ENCODE peak calls at places on chromosomes 5 and 9, in five cellular contexts. One of them, this sample, is unnamed.

GRCh38 chr9:16870606-16871357 is at the start of gene BNC2:
- DNase-seq in HT1080: peak; percentile 61
- DNase-seq in T-helper 1 cell: no peak
- DNase-seq in osteocyte: peak; percentile 89
- DNase-seq in germinal center: peak; percentile 27
- DNase-seq in this sample: no peak

GRCh38 chr5:43396762-43397304 is 15.4 kb downstream of the CCL28 start:
- DNase-seq in HT1080: no peak
- DNase-seq in germinal center: peak; percentile 77
- DNase-seq in osteocyte: no peak
- DNase-seq in T-helper 1 cell: peak; percentile 79
- DNase-seq in this sample: peak; percentile 28

GRCh38 chr5:150636391-150637244 is 3.8 kb upstream of the SYNPO start:
- DNase-seq in germinal center: no peak
- DNase-seq in osteocyte: no peak
- DNase-seq in HT1080: peak; percentile 78
- DNase-seq in T-helper 1 cell: no peak
- DNase-seq in this sample: no peak

GRCh38 chr9:131733601-131734061 is 6.2 kb downstream of the RAPGEF1 start:
- DNase-seq in HT1080: peak; percentile 97
- DNase-seq in osteocyte: no peak
- DNase-seq in T-helper 1 cell: peak; percentile 66
- DNase-seq in germinal center: peak; percentile 46
- DNase-seq in this sample: peak; percentile 40

GRCh38 chr9:134040176-134040565 is 14.9 kb downstream of the BRD3OS start:
- DNase-seq in germinal center: no peak
- DNase-seq in osteocyte: no peak
- DNase-seq in HT1080: no peak
- DNase-seq in T-helper 1 cell: no peak
- DNase-seq in this sample: no peak

GRCh38 chr9:137373611-137373980 is 49.4 kb downstream of the EXD3 start:
- DNase-seq in T-helper 1 cell: no peak
- DNase-seq in germinal center: no peak
- DNase-seq in osteocyte: no peak
- DNase-seq in HT1080: no peak
- DNase-seq in this sample: no peak

GRCh38 chr5:147887026-147887627 is 8.6 kb downstream of the SCGB3A2 start:
- DNase-seq in T-helper 1 cell: no peak
- DNase-seq in osteocyte: no peak
- DNase-seq in HT1080: peak; percentile 42
- DNase-seq in germinal center: no peak
- DNase-seq in this sample: no peak

GRCh38 chr5:58335518-58335917 is 124.4 kb downstream of the PLK2 start:
- DNase-seq in germinal center: no peak
- DNase-seq in HT1080: no peak
- DNase-seq in osteocyte: no peak
- DNase-seq in T-helper 1 cell: no peak
- DNase-seq in this sample: no peak

GRCh38 chr5:41598011-41598410 is 87.6 kb upstream of the PLCXD3 start:
- DNase-seq in HT1080: no peak
- DNase-seq in osteocyte: no peak
- DNase-seq in germinal center: no peak
- DNase-seq in T-helper 1 cell: no peak
- DNase-seq in this sample: no peak

GRCh38 chr9:71703172-71703872 is 65.0 kb downstream of the CEMIP2 start:
- DNase-seq in T-helper 1 cell: no peak
- DNase-seq in osteocyte: no peak
- DNase-seq in germinal center: no peak
- DNase-seq in HT1080: no peak
- DNase-seq in this sample: no peak

GRCh38 chr5:132674671-132675506 is 1.1 kb downstream of the IL4 start:
- DNase-seq in osteocyte: no peak
- DNase-seq in HT1080: peak; percentile 83
- DNase-seq in germinal center: no peak
- DNase-seq in T-helper 1 cell: peak; percentile 62
- DNase-seq in this sample: no peak

GRCh38 chr9:107249131-107249533 is 33.9 kb upstream of the RAD23B start:
- DNase-seq in germinal center: no peak
- DNase-seq in osteocyte: no peak
- DNase-seq in T-helper 1 cell: no peak
- DNase-seq in HT1080: no peak
- DNase-seq in this sample: no peak

GRCh38 chr9:2991292-2991691 is 147.4 kb upstream of the PUM3 start:
- DNase-seq in HT1080: no peak
- DNase-seq in osteocyte: no peak
- DNase-seq in germinal center: no peak
- DNase-seq in T-helper 1 cell: no peak
- DNase-seq in this sample: no peak

GRCh38 chr5:76782444-76782843 is 36.4 kb upstream of the F2RL1 start:
- DNase-seq in T-helper 1 cell: no peak
- DNase-seq in germinal center: no peak
- DNase-seq in HT1080: peak; percentile 81
- DNase-seq in osteocyte: no peak
- DNase-seq in this sample: no peak

GRCh38 chr5:90632799-90633198 is 74.2 kb downstream of the ADGRV1 start:
- DNase-seq in osteocyte: no peak
- DNase-seq in germinal center: no peak
- DNase-seq in HT1080: no peak
- DNase-seq in T-helper 1 cell: no peak
- DNase-seq in this sample: no peak

This sample was measured in T-helper 9 cell.